ENCODE peak calls at places on chromosome 15, in seven cellular contexts. G, Z, B, M, E, D and Y are unnamed samples.

GRCh38 chr15:74132681-74133070 is 2.3 kb downstream of the ISLR2 start:
- DNase-seq in M (no peak), D (peak; percentile 56), Z (no peak), G (no peak), B (no peak), E (no peak), Y (no peak)

GRCh38 chr15:98612490-98613110 is 35.7 kb upstream of the IGF1R start:
- DNase-seq in Z (no peak), G (no peak), B (no peak), E (no peak), D (no peak), M (no peak), Y (no peak)

GRCh38 chr15:99452728-99453643 is 112.8 kb upstream of the MEF2A start:
- DNase-seq in M (peak; percentile 65), E (peak; percentile 95), D (no peak), G (no peak), Z (peak; percentile 95), B (peak; percentile 56), Y (no peak)

GRCh38 chr15:83973816-83974215 is 261.8 kb upstream of the GOLGA6L4 start:
- DNase-seq in M (no peak), E (no peak), D (no peak), Z (no peak), B (no peak), G (no peak), Y (peak; percentile 16)

GRCh38 chr15:93040288-93041158 is 48.5 kb downstream of the RGMA start:
- DNase-seq in Z (peak; percentile 63), M (peak; percentile 18), D (no peak), E (peak; percentile 74), B (peak; percentile 51), G (no peak), Y (no peak)

GRCh38 chr15:82807920-82808633 is 1.4 kb upstream of the WHAMM start:
- DNase-seq in D (no peak), B (no peak), E (no peak), Z (no peak), G (no peak), M (no peak), Y (no peak)

GRCh38 chr15:68276668-68277067 is 877 bp upstream of the FEM1B start:
- DNase-seq in G (no peak), M (no peak), B (no peak), E (no peak), Z (no peak), D (no peak), Y (no peak)

GRCh38 chr15:63233667-63234419 is 43.6 kb upstream of the APH1B start:
- DNase-seq in B (no peak), M (no peak), E (no peak), D (no peak), G (no peak), Z (no peak), Y (no peak)

GRCh38 chr15:71084264-71084663 is 31.0 kb upstream of the THSD4 start:
- DNase-seq in Z (no peak), E (no peak), B (no peak), G (no peak), D (no peak), M (no peak), Y (no peak)

GRCh38 chr15:63891079-63891762 is 57.5 kb upstream of the HERC1 start:
- DNase-seq in B (peak; percentile 85), G (peak; percentile 60), D (peak; percentile 89), Z (peak; percentile 82), E (peak; percentile 85), M (peak; percentile 81), Y (peak; percentile 82)

GRCh38 chr15:99476413-99477222 is 89.2 kb upstream of the MEF2A start:
- DNase-seq in G (peak; percentile 98), E (peak; percentile 62), D (no peak), M (no peak), B (no peak), Z (peak; percentile 84), Y (no peak)

GRCh38 chr15:31560643-31561042 is 234.0 kb downstream of the KLF13 start:
- DNase-seq in D (no peak), B (no peak), Z (no peak), G (no peak), E (no peak), M (no peak), Y (no peak)

GRCh38 chr15:75456710-75457109 is 5.2 kb upstream of the SIN3A start:
- DNase-seq in D (no peak), G (no peak), Z (no peak), B (no peak), E (no peak), M (no peak), Y (no peak)

GRCh38 chr15:92467245-92467644 is 73.6 kb downstream of the ST8SIA2 start:
- DNase-seq in B (no peak), E (no peak), M (no peak), G (no peak), D (peak; percentile 26), Z (no peak), Y (no peak)

GRCh38 chr15:27070816-27071215 is 99.8 kb downstream of the GABRG3 start:
- DNase-seq in G (no peak), Z (no peak), M (no peak), D (no peak), E (no peak), B (no peak), Y (no peak)

GRCh38 chr15:42057744-42058646 is 36.4 kb downstream of the PLA2G4D start:
- DNase-seq in E (no peak), Z (no peak), G (no peak), B (peak; percentile 35), D (no peak), M (no peak), Y (no peak)

GRCh38 chr15:84727429-84727828 is 11.5 kb upstream of the SEC11A start:
- DNase-seq in Z (no peak), D (no peak), B (no peak), G (no peak), M (no peak), E (no peak), Y (no peak)

GRCh38 chr15:73717802-73718201 is 33.6 kb downstream of the CD276 start:
- DNase-seq in D (no peak), Z (no peak), M (no peak), B (no peak), E (no peak), G (no peak), Y (no peak)

GRCh38 chr15:39555885-39556284 is 25.0 kb upstream of the THBS1 start:
- DNase-seq in M (no peak), Z (no peak), D (no peak), G (no peak), E (no peak), B (no peak), Y (no peak)

GRCh38 chr15:39556461-39556860 is 24.4 kb upstream of the THBS1 start:
- DNase-seq in B (no peak), M (no peak), Z (no peak), G (peak; percentile 26), E (no peak), D (no peak), Y (no peak)

GRCh38 chr15:39552546-39552945 is 28.3 kb upstream of the THBS1 start:
- DNase-seq in B (no peak), G (no peak), E (no peak), D (no peak), Z (no peak), M (no peak), Y (no peak)

GRCh38 chr15:39553947-39554731 is 26.7 kb upstream of the THBS1 start:
- DNase-seq in B (peak; percentile 5), G (no peak), Z (no peak), M (no peak), D (no peak), E (no peak), Y (no peak)

GRCh38 chr15:39554746-39555387 is 26.0 kb upstream of the THBS1 start:
- DNase-seq in Z (no peak), E (no peak), G (no peak), M (no peak), B (no peak), D (no peak), Y (no peak)
- H3K4me1 ChIP-seq in Z (no peaks in the 10 kb centered on the region), E (no peaks in the 10 kb centered on the region), G (peaks cover 4% of the 10 kb centered on the region), M (peaks cover 9% of the 10 kb centered on the region), B (no peaks in the 10 kb centered on the region), D (no peaks in the 10 kb centered on the region), Y (no peaks in the 10 kb centered on the region)

DNA sequence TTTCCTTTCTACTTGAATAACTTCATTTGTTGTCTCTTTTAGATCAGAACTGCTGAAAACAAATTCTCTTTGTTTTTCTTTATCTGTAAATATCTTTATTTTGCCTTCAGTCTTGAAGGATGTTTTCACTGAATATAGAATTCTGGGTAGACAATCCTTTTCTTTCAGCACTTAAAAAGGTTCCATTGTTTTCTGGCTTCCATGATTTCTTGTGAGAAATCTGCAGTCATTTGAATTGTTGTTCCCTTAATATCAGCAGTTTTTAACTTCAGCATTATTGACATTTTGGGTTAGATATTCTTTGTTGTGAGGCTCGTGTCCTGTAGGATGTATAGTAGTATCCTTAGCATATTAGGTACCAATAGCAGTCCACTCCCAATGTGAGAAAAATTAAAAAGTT is 65.8 kb downstream of the SV2B start:
- DNase-seq in D (no peak), G (no peak), E (no peak), B (no peak), M (no peak), Z (no peak), Y (no peak)
- H3K27ac ChIP-seq in D (no peak overlapping the region), G (no peak overlapping the region), E (no peak overlapping the region), B (no peak overlapping the region), M (no peak overlapping the region), Z (no peak overlapping the region), Y (no peak overlapping the region)

GRCh38 chr15:80480909-80481308 is 76.7 kb downstream of the ARNT2 start:
- DNase-seq in D (peak; percentile 44), G (peak; percentile 26), M (peak; percentile 78), E (no peak), Z (no peak), B (peak; percentile 8), Y (no peak)
- H3K4me1 ChIP-seq in D (peaks cover 6% of the 10 kb centered on the region), G (peaks cover 14% of the 10 kb centered on the region), M (peaks cover 33% of the 10 kb centered on the region), E (peaks cover 41% of the 10 kb centered on the region), Z (peaks cover 2% of the 10 kb centered on the region), B (no peaks in the 10 kb centered on the region), Y (peaks cover 8% of the 10 kb centered on the region)

DNA sequence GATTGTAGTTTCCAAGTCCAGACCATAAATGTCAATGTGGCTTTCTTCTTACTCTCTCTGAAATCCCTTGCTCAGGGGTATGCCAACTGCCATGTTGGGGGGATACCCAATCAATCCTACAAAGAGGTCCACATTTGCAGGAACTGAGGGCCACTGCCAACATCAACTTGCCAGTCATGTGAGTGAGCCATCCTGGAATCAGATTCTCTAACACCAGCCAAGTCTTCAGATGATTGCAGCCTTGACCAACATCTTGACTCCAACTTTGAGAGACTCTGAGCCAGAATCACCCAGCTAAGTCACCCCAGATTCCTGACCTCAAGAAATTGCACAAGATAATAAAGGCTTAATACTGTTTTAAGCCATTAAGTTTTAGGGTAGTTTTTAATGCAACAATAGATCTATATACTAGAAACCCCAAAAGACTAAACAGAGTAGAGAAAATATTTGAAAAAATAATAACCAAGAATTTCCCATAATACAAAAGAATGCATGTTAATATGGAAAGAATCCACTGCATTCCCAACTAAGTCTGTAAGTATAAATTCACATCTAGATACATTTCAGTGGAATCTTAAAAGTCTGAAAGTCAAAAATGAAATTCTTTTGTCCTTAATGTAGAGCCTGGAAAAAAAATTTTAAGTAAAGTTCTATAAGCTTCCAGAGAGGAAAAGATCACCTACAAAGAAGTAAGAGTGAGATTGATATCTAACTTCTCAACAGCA is 22.4 kb downstream of the ISG20 start:
- DNase-seq in Z (no peak), E (no peak), G (no peak), M (no peak), B (no peak), D (no peak), Y (no peak)
- H3K27ac ChIP-seq in Z (no peak overlapping the region), E (no peak overlapping the region), G (no peak overlapping the region), M (no peak overlapping the region), B (no peak overlapping the region), D (no peak overlapping the region), Y (no peak overlapping the region)